ENCODE peak calls at places on chromosomes 12 and 14, in ten cellular contexts. One of them, this sample, is unnamed.

GRCh38 chr12:57632898-57633825 is at the start of gene B4GALNT1:
- DNase-seq in AG09309: no peak
- DNase-seq in activated CD4-positive, alpha-beta T cell treated with anti-CD3 and anti-CD28 coated beads, Interleukin-2, amount 50 U/mL, for 48 hours: peak
- DNase-seq in iris pigment epithelial cell: peak
- DNase-seq in Ammon's horn: peak
- DNase-seq in left ventricle myocardium inferior: peak
- DNase-seq in AG04450: no peak
- DNase-seq in HL-60: peak
- DNase-seq in T-cell: peak
- DNase-seq in uterus: peak
- DNase-seq in this sample: no peak

GRCh38 chr14:89445252-89445973 is 28.4 kb upstream of the FOXN3 start:
- DNase-seq in uterus: no peak
- DNase-seq in left ventricle myocardium inferior: no peak
- DNase-seq in AG04450: no peak
- DNase-seq in AG09309: no peak
- DNase-seq in T-cell: no peak
- DNase-seq in activated CD4-positive, alpha-beta T cell treated with anti-CD3 and anti-CD28 coated beads, Interleukin-2, amount 50 U/mL, for 48 hours: peak
- DNase-seq in HL-60: peak
- DNase-seq in Ammon's horn: no peak
- DNase-seq in iris pigment epithelial cell: peak
- DNase-seq in this sample: no peak

GRCh38 chr12:121176826-121177529 is 33.0 kb upstream of the P2RX4 start:
- DNase-seq in activated CD4-positive, alpha-beta T cell treated with anti-CD3 and anti-CD28 coated beads, Interleukin-2, amount 50 U/mL, for 48 hours: no peak
- DNase-seq in left ventricle myocardium inferior: no peak
- DNase-seq in uterus: no peak
- DNase-seq in Ammon's horn: no peak
- DNase-seq in AG09309: no peak
- DNase-seq in T-cell: no peak
- DNase-seq in HL-60: no peak
- DNase-seq in AG04450: no peak
- DNase-seq in iris pigment epithelial cell: no peak
- DNase-seq in this sample: no peak

GRCh38 chr12:89960011-89960507 is 251.4 kb upstream of the ATP2B1 start:
- DNase-seq in left ventricle myocardium inferior: no peak
- DNase-seq in activated CD4-positive, alpha-beta T cell treated with anti-CD3 and anti-CD28 coated beads, Interleukin-2, amount 50 U/mL, for 48 hours: no peak
- DNase-seq in T-cell: no peak
- DNase-seq in iris pigment epithelial cell: peak
- DNase-seq in AG09309: peak
- DNase-seq in AG04450: no peak
- DNase-seq in Ammon's horn: no peak
- DNase-seq in HL-60: no peak
- DNase-seq in uterus: no peak
- DNase-seq in this sample: no peak

GRCh38 chr12:23552417-23552816 is 397.1 kb downstream of the SOX5 start:
- DNase-seq in AG04450: no peak
- DNase-seq in activated CD4-positive, alpha-beta T cell treated with anti-CD3 and anti-CD28 coated beads, Interleukin-2, amount 50 U/mL, for 48 hours: no peak
- DNase-seq in HL-60: no peak
- DNase-seq in left ventricle myocardium inferior: no peak
- DNase-seq in T-cell: no peak
- DNase-seq in uterus: no peak
- DNase-seq in AG09309: no peak
- DNase-seq in Ammon's horn: no peak
- DNase-seq in iris pigment epithelial cell: no peak
- DNase-seq in this sample: no peak

GRCh38 chr12:28878629-28879028 is 270.4 kb upstream of the FAR2 start:
- DNase-seq in activated CD4-positive, alpha-beta T cell treated with anti-CD3 and anti-CD28 coated beads, Interleukin-2, amount 50 U/mL, for 48 hours: no peak
- DNase-seq in AG04450: no peak
- DNase-seq in T-cell: no peak
- DNase-seq in Ammon's horn: no peak
- DNase-seq in left ventricle myocardium inferior: no peak
- DNase-seq in iris pigment epithelial cell: no peak
- DNase-seq in AG09309: no peak
- DNase-seq in uterus: no peak
- DNase-seq in HL-60: no peak
- DNase-seq in this sample: no peak

GRCh38 chr12:18969512-18969911 is 160.0 kb upstream of the PLEKHA5 start:
- DNase-seq in AG09309: no peak
- DNase-seq in iris pigment epithelial cell: no peak
- DNase-seq in Ammon's horn: no peak
- DNase-seq in AG04450: no peak
- DNase-seq in left ventricle myocardium inferior: no peak
- DNase-seq in T-cell: no peak
- DNase-seq in activated CD4-positive, alpha-beta T cell treated with anti-CD3 and anti-CD28 coated beads, Interleukin-2, amount 50 U/mL, for 48 hours: no peak
- DNase-seq in uterus: no peak
- DNase-seq in HL-60: no peak
- DNase-seq in this sample: no peak

GRCh38 chr12:105983622-105984325 is 155.0 kb downstream of the NUAK1 start:
- DNase-seq in iris pigment epithelial cell: peak
- DNase-seq in activated CD4-positive, alpha-beta T cell treated with anti-CD3 and anti-CD28 coated beads, Interleukin-2, amount 50 U/mL, for 48 hours: no peak
- DNase-seq in AG09309: peak
- DNase-seq in HL-60: no peak
- DNase-seq in Ammon's horn: no peak
- DNase-seq in left ventricle myocardium inferior: no peak
- DNase-seq in uterus: no peak
- DNase-seq in AG04450: peak
- DNase-seq in T-cell: no peak
- DNase-seq in this sample: no peak

GRCh38 chr12:953776-954175 is 4.3 kb upstream of the RAD52 start:
- DNase-seq in uterus: no peak
- DNase-seq in AG04450: no peak
- DNase-seq in activated CD4-positive, alpha-beta T cell treated with anti-CD3 and anti-CD28 coated beads, Interleukin-2, amount 50 U/mL, for 48 hours: peak
- DNase-seq in T-cell: no peak
- DNase-seq in HL-60: no peak
- DNase-seq in left ventricle myocardium inferior: no peak
- DNase-seq in iris pigment epithelial cell: peak
- DNase-seq in Ammon's horn: peak
- DNase-seq in AG09309: peak
- DNase-seq in this sample: no peak

GRCh38 chr12:110023634-110024023 is 24.4 kb downstream of the ANKRD13A start:
- DNase-seq in uterus: no peak
- DNase-seq in T-cell: no peak
- DNase-seq in Ammon's horn: no peak
- DNase-seq in AG04450: no peak
- DNase-seq in iris pigment epithelial cell: no peak
- DNase-seq in HL-60: no peak
- DNase-seq in AG09309: no peak
- DNase-seq in activated CD4-positive, alpha-beta T cell treated with anti-CD3 and anti-CD28 coated beads, Interleukin-2, amount 50 U/mL, for 48 hours: no peak
- DNase-seq in left ventricle myocardium inferior: no peak
- DNase-seq in this sample: no peak

GRCh38 chr12:91877022-91877421 is 268.6 kb downstream of the BTG1 start:
- DNase-seq in T-cell: peak
- DNase-seq in iris pigment epithelial cell: peak
- DNase-seq in HL-60: peak
- DNase-seq in AG09309: no peak
- DNase-seq in AG04450: no peak
- DNase-seq in left ventricle myocardium inferior: no peak
- DNase-seq in uterus: peak
- DNase-seq in activated CD4-positive, alpha-beta T cell treated with anti-CD3 and anti-CD28 coated beads, Interleukin-2, amount 50 U/mL, for 48 hours: peak
- DNase-seq in Ammon's horn: peak
- DNase-seq in this sample: peak

GRCh38 chr12:58877243-58877743 is 43.0 kb downstream of the LRIG3 start:
- DNase-seq in Ammon's horn: no peak
- DNase-seq in uterus: no peak
- DNase-seq in iris pigment epithelial cell: peak
- DNase-seq in activated CD4-positive, alpha-beta T cell treated with anti-CD3 and anti-CD28 coated beads, Interleukin-2, amount 50 U/mL, for 48 hours: no peak
- DNase-seq in AG04450: peak
- DNase-seq in T-cell: no peak
- DNase-seq in left ventricle myocardium inferior: no peak
- DNase-seq in AG09309: peak
- DNase-seq in HL-60: no peak
- DNase-seq in this sample: no peak

GRCh38 chr12:130787445-130788410 is 51.3 kb downstream of the STX2 start:
- DNase-seq in left ventricle myocardium inferior: no peak
- DNase-seq in Ammon's horn: no peak
- DNase-seq in AG04450: no peak
- DNase-seq in activated CD4-positive, alpha-beta T cell treated with anti-CD3 and anti-CD28 coated beads, Interleukin-2, amount 50 U/mL, for 48 hours: no peak
- DNase-seq in uterus: no peak
- DNase-seq in iris pigment epithelial cell: peak
- DNase-seq in T-cell: no peak
- DNase-seq in AG09309: no peak
- DNase-seq in HL-60: no peak
- DNase-seq in this sample: no peak

GRCh38 chr12:3168775-3169221 is 91.6 kb downstream of the TSPAN9 start:
- DNase-seq in activated CD4-positive, alpha-beta T cell treated with anti-CD3 and anti-CD28 coated beads, Interleukin-2, amount 50 U/mL, for 48 hours: peak
- DNase-seq in HL-60: no peak
- DNase-seq in uterus: peak
- DNase-seq in T-cell: no peak
- DNase-seq in AG09309: peak
- DNase-seq in Ammon's horn: peak
- DNase-seq in left ventricle myocardium inferior: no peak
- DNase-seq in iris pigment epithelial cell: peak
- DNase-seq in AG04450: peak
- DNase-seq in this sample: no peak

GRCh38 chr12:75834591-75834990 is 197.0 kb downstream of the PHLDA1 start:
- DNase-seq in AG09309: no peak
- DNase-seq in T-cell: no peak
- DNase-seq in Ammon's horn: no peak
- DNase-seq in iris pigment epithelial cell: no peak
- DNase-seq in activated CD4-positive, alpha-beta T cell treated with anti-CD3 and anti-CD28 coated beads, Interleukin-2, amount 50 U/mL, for 48 hours: no peak
- DNase-seq in AG04450: no peak
- DNase-seq in HL-60: no peak
- DNase-seq in left ventricle myocardium inferior: no peak
- DNase-seq in uterus: no peak
- DNase-seq in this sample: no peak